ENCODE peak calls at places on chromosomes 7 and 10, in seven cellular contexts. F, M, J, C, E, O and K are unnamed samples.

GRCh38 chr7:18976715-18977466 is 140.5 kb downstream of the TWIST1 start:
- DNase-seq in J (no peak), M (no peak), E (no peak), C (no peak), F (no peak), O (no peak), K (no peak)

GRCh38 chr7:117217636-117218035 is 105.2 kb downstream of the WNT2 start:
- DNase-seq in O (no peak), J (no peak), C (no peak), F (no peak), E (no peak), M (no peak), K (no peak)

GRCh38 chr10:121521794-121522556 is 76.3 kb downstream of the FGFR2 start:
- DNase-seq in E (peak; percentile 68), J (no peak), C (no peak), F (no peak), M (no peak), O (no peak), K (no peak)

GRCh38 chr10:86945361-86946214 is 11.8 kb downstream of the MMRN2 start:
- DNase-seq in M (peak; percentile 35), F (peak; percentile 17), C (no peak), E (no peak), J (no peak), O (peak; percentile 52), K (no peak)

GRCh38 chr7:1505731-1506550 is 1.8 kb upstream of the INTS1 start:
- DNase-seq in J (no peak), F (no peak), C (peak; percentile 86), M (no peak), O (no peak), E (no peak), K (no peak)

GRCh38 chr10:52314007-52314821 is at the start of gene DKK1:
- DNase-seq in C (peak; percentile 88), F (peak; percentile 13), E (no peak), J (peak; percentile 76), O (peak; percentile 86), M (peak; percentile 90), K (no peak)

GRCh38 chr10:71006497-71006896 is 118.1 kb upstream of the PCBD1 start:
- DNase-seq in J (no peak), E (no peak), M (no peak), F (no peak), O (no peak), C (peak; percentile 22), K (no peak)

GRCh38 chr10:113957013-113957412 is 86.7 kb upstream of the ADRB1 start:
- DNase-seq in E (no peak), F (no peak), C (no peak), J (no peak), M (no peak), O (peak; percentile 55), K (peak; percentile 36)

GRCh38 chr10:34698979-34699378 is 116.1 kb downstream of the PARD3 start:
- DNase-seq in F (no peak), C (no peak), M (no peak), O (no peak), J (peak; percentile 84), E (peak; percentile 86), K (no peak)